ENCODE peak calls at places on chromosome 22, in six cellular contexts. U is IMR-90, W is H1, F is neuronal stem cell, K is mesenchymal stem cell, D is trophoblast cell. N is an unnamed sample.

GRCh38 chr22:46150615-46151423 is 493 bp downstream of the PPARA start:
- DNase-seq in F (peak; percentile 29), W (no peak), D (no peak), U (no peak), K (peak; percentile 47), N (no peak)

GRCh38 chr22:49942565-49943404 is 17.8 kb upstream of the PIM3 start:
- DNase-seq in U (no peak), K (no peak), D (no peak), W (no peak), F (no peak), N (no peak)

GRCh38 chr22:39725351-39726035 is 154.9 kb downstream of the CACNA1I start:
- DNase-seq in U (no peak), W (no peak), F (no peak), K (no peak), D (no peak), N (no peak)

GRCh38 chr22:49402169-49402568 is 425.5 kb downstream of the BRD1 start:
- DNase-seq in U (no peak), W (no peak), D (no peak), K (no peak), F (no peak), N (no peak)

GRCh38 chr22:38422615-38423511 is 32.1 kb downstream of the KCNJ4 start:
- DNase-seq in D (no peak), W (no peak), K (no peak), F (no peak), U (no peak), N (peak; percentile 58)

GRCh38 chr22:38305481-38306448 is 11.5 kb downstream of the CSNK1E start:
- DNase-seq in K (peak; percentile 55), U (peak; percentile 54), D (no peak), W (no peak), F (no peak), N (peak; percentile 77)

GRCh38 chr22:37884420-37884819 is 21.7 kb upstream of the MICALL1 start:
- DNase-seq in W (no peak), F (no peak), D (no peak), U (peak; percentile 46), K (no peak), N (no peak)

GRCh38 chr22:19515654-19516377 is 8.4 kb downstream of the CLDN5 start:
- DNase-seq in F (no peak), K (no peak), W (no peak), D (no peak), U (no peak), N (no peak)

GRCh38 chr22:19419464-19420178 is 11.9 kb downstream of the HIRA start:
- DNase-seq in D (no peak), W (no peak), U (peak; percentile 17), K (no peak), F (no peak), N (peak; percentile 88)

GRCh38 chr22:37999640-38000272 is 15.4 kb upstream of the SOX10 start:
- DNase-seq in U (peak; percentile 61), F (no peak), D (peak; percentile 27), W (no peak), K (peak; percentile 61), N (peak; percentile 33)

GRCh38 chr22:27197071-27197470 is 539.7 kb downstream of the MIAT start:
- DNase-seq in D (no peak), K (no peak), U (no peak), W (no peak), F (no peak), N (no peak)

GRCh38 chr22:46033256-46034200 is 56.6 kb upstream of the WNT7B start:
- DNase-seq in W (no peak), D (no peak), U (peak; percentile 72), K (peak; percentile 43), F (no peak), N (no peak)

GRCh38 chr22:22179858-22180257 is 64.7 kb upstream of the VPREB1 start:
- DNase-seq in K (no peak), D (no peak), U (no peak), F (no peak), W (no peak), N (no peak)

DNA sequence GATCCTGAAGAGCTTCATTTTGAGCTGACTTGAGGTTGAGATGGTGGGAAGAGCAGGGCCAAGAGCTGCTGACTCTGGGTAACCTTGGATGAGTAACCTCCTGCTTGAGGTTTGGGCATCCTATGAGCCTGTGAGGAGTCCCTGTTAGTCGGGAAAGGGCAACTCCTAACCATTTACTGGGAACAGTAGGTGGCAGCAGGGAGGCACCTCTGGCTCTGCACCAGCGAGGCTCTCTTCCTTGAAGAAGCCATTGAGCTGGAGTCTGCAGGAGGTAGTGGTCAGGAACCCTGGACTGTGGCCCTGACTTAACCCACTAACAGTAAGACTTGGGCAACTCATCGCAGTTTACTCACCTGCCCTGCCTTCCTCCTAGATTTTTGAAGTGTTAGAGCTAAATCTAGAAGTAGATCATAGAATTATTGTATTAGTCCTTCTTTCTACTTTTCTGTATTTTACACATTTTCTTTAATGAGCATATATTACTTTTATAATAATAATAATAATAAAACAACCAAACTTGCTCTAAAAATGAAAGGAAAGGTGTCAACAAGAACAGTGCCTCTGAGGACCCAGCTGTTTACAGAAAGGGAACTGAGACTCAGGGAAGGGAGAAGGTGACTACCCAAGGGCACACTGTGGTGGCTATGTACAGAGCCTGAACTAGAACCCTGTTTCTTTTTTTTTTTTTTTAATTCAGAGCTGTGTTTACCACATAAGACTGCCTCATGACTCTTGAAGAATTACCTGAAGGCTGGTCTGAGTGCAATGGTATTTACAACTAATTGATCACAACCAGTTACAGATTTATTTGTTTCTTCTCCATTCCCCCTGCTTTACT is 47.5 kb downstream of the MEI1 start:
- DNase-seq in U (peak; percentile 76), D (peak; percentile 86), F (peak; percentile 56), W (peak; percentile 46), K (peak; percentile 81), N (peak; percentile 90)
- H3K9ac ChIP-seq in U (no peak overlapping the region), D (no peak overlapping the region), F (no peak overlapping the region), W (no peak overlapping the region), K (peak overlapping the region; percentile 33), N (no peak overlapping the region)

GRCh38 chr22:36305813-36306212 is 52.9 kb downstream of the APOL1 start:
- DNase-seq in U (no peak), W (no peak), K (no peak), F (no peak), D (no peak), N (no peak)
- H3K36me3 ChIP-seq in U (peaks cover 88% of the 10 kb centered on the region), W (peaks cover 80% of the 10 kb centered on the region), K (peaks cover 94% of the 10 kb centered on the region), F (peaks cover 92% of the 10 kb centered on the region), D (peaks cover 88% of the 10 kb centered on the region), N (peaks cover 45% of the 10 kb centered on the region)

GRCh38 chr22:17476838-17477237 is 86.5 kb upstream of the SLC25A18 start:
- DNase-seq in U (no peak), W (no peak), F (no peak), D (no peak), K (no peak), N (peak; percentile 82)

GRCh38 chr22:17470880-17471500 is 92.3 kb upstream of the SLC25A18 start:
- DNase-seq in U (no peak), W (no peak), K (no peak), F (no peak), D (peak; percentile 61), N (no peak)

GRCh38 chr22:17475318-17476212 is 87.7 kb upstream of the SLC25A18 start:
- DNase-seq in F (peak; percentile 78), K (no peak), W (no peak), U (no peak), D (no peak), N (no peak)

GRCh38 chr22:17471901-17472566 is 91.3 kb upstream of the SLC25A18 start:
- DNase-seq in W (no peak), K (no peak), F (peak; percentile 39), U (no peak), D (no peak), N (peak; percentile 44)

GRCh38 chr22:17472886-17473285 is 90.4 kb upstream of the SLC25A18 start:
- DNase-seq in K (no peak), F (peak; percentile 74), W (no peak), D (no peak), U (no peak), N (peak; percentile 88)
- H3K23ac ChIP-seq in K (no peak overlapping the region), F (no peak overlapping the region), W (no peak overlapping the region), D (no peak overlapping the region), U (no peak overlapping the region), N (no peak overlapping the region)

GRCh38 chr22:24541681-24542515 is 13.0 kb downstream of the GUCD1 start:
- DNase-seq in W (no peak), D (no peak), K (no peak), U (no peak), F (no peak), N (no peak)
- H3K9ac ChIP-seq in W (no peak overlapping the region), D (no peak overlapping the region), K (no peak overlapping the region), U (no peak overlapping the region), F (no peak overlapping the region), N (no peak overlapping the region)

GRCh38 chr22:24339452-24339747 is 68.8 kb downstream of the SPECC1L start:
- DNase-seq in W (no peak), U (no peak), F (no peak), D (no peak), K (no peak), N (no peak)

GRCh38 chr22:24338701-24339451 is 68.2 kb downstream of the SPECC1L start:
- DNase-seq in F (peak; percentile 1), K (peak; percentile 29), D (peak; percentile 69), U (peak; percentile 61), W (no peak), N (peak; percentile 44)

GRCh38 chr22:24337894-24338645 is 67.4 kb downstream of the SPECC1L start:
- DNase-seq in D (no peak), F (no peak), W (no peak), K (no peak), U (no peak), N (no peak)

GRCh38 chr22:24341657-24342056 is 71.0 kb downstream of the SPECC1L start:
- DNase-seq in W (no peak), U (no peak), F (no peak), D (no peak), K (no peak), N (peak; percentile 48)
- H3K36me3 ChIP-seq in W (no peaks in the 10 kb centered on the region), U (peaks cover 28% of the 10 kb centered on the region), F (peaks cover 98% of the 10 kb centered on the region), D (peaks cover 33% of the 10 kb centered on the region), K (peaks cover 82% of the 10 kb centered on the region), N (peaks cover 1% of the 10 kb centered on the region)

GRCh38 chr22:44996648-44997047 is 13.2 kb downstream of the PHF21B start:
- DNase-seq in U (no peak), K (no peak), D (no peak), F (no peak), W (no peak), N (no peak)
- H3K23ac ChIP-seq in U (no peak overlapping the region), K (no peak overlapping the region), D (peak overlapping the region; percentile 43), F (peak overlapping the region; percentile 95), W (no peak overlapping the region), N (no peak overlapping the region)

GRCh38 chr22:32617271-32617670 is 142.7 kb downstream of the FBXO7 start:
- DNase-seq in W (no peak), K (peak; percentile 72), D (no peak), F (no peak), U (peak; percentile 74), N (no peak)
- H3K9ac ChIP-seq in W (no peak overlapping the region), K (no peak overlapping the region), D (no peak overlapping the region), F (no peak overlapping the region), U (no peak overlapping the region), N (no peak overlapping the region)

DNA sequence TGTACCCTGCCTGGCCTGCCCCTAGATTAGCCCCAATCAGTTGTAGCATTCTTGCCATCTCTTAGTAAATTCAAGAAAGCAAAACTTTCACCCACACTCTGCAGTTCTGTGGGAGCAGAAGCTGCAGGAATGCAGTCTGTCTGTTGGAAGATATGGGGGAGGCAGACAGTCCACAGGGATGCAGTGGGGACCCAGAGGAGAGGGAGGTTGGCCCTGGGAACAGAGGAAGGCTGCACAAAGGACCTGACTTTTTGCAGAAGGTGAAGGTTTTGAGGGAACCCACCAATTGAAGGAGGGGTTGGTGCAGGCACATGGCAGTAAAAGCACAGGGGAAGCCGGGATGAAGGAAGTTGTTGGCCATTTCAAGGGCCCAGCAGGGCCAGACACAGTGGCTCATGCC is 16.5 kb downstream of the SNAP29 start:
- DNase-seq in D (no peak), U (no peak), F (no peak), W (no peak), K (no peak), N (no peak)
- H3K36me3 ChIP-seq in D (peaks cover 24% of the 10 kb centered on the region), U (peaks cover 30% of the 10 kb centered on the region), F (peaks cover 47% of the 10 kb centered on the region), W (no peaks in the 10 kb centered on the region), K (peaks cover 38% of the 10 kb centered on the region), N (no peaks in the 10 kb centered on the region)

GRCh38 chr22:48055185-48055584 is 1292.7 kb downstream of the TBC1D22A start:
- DNase-seq in D (no peak), U (no peak), W (no peak), K (no peak), F (no peak), N (no peak)
- H3K23ac ChIP-seq in D (no peak overlapping the region), U (no peak overlapping the region), W (no peak overlapping the region), K (no peak overlapping the region), F (no peak overlapping the region), N (no peak overlapping the region)

N was measured in mesendoderm.